ENCODE peak calls at places on chromosome 21, in seven cellular contexts. One of them, this sample, is unnamed.

GRCh38 chr21:31457675-31458074 is 113.6 kb upstream of the TIAM1 start:
- DNase-seq in AG04450: no peak
- DNase-seq in epithelial cell of esophagus: no peak
- DNase-seq in right lobe of liver: no peak
- DNase-seq in transverse colon: no peak
- DNase-seq in heart left ventricle: no peak
- DNase-seq in keratinocyte: no peak
- DNase-seq in this sample: no peak

GRCh38 chr21:26652891-26653290 is 79.8 kb upstream of the CYYR1 start:
- DNase-seq in AG04450: no peak
- DNase-seq in epithelial cell of esophagus: no peak
- DNase-seq in right lobe of liver: no peak
- DNase-seq in transverse colon: no peak
- DNase-seq in heart left ventricle: no peak
- DNase-seq in keratinocyte: no peak
- DNase-seq in this sample: no peak

GRCh38 chr21:33661146-33661545 is 18.8 kb downstream of the ITSN1 start:
- DNase-seq in AG04450: no peak
- DNase-seq in epithelial cell of esophagus: peak
- DNase-seq in right lobe of liver: no peak
- DNase-seq in transverse colon: no peak
- DNase-seq in heart left ventricle: no peak
- DNase-seq in keratinocyte: peak
- DNase-seq in this sample: no peak

GRCh38 chr21:29418813-29419212 is 120.1 kb downstream of the BACH1 start:
- DNase-seq in AG04450: no peak
- DNase-seq in epithelial cell of esophagus: no peak
- DNase-seq in right lobe of liver: no peak
- DNase-seq in transverse colon: no peak
- DNase-seq in heart left ventricle: no peak
- DNase-seq in keratinocyte: no peak
- DNase-seq in this sample: no peak

GRCh38 chr21:15005391-15005790 is 59.4 kb downstream of the NRIP1 start:
- DNase-seq in AG04450: no peak
- DNase-seq in epithelial cell of esophagus: no peak
- DNase-seq in right lobe of liver: no peak
- DNase-seq in transverse colon: no peak
- DNase-seq in heart left ventricle: no peak
- DNase-seq in keratinocyte: no peak
- DNase-seq in this sample: no peak

GRCh38 chr21:26811031-26811430 is 34.2 kb downstream of the ADAMTS1 start:
- DNase-seq in AG04450: no peak
- DNase-seq in epithelial cell of esophagus: no peak
- DNase-seq in right lobe of liver: no peak
- DNase-seq in transverse colon: no peak
- DNase-seq in heart left ventricle: no peak
- DNase-seq in keratinocyte: no peak
- DNase-seq in this sample: no peak

GRCh38 chr21:36773111-36773510 is 74.2 kb downstream of the SIM2 start:
- DNase-seq in AG04450: peak
- DNase-seq in epithelial cell of esophagus: peak
- DNase-seq in right lobe of liver: peak
- DNase-seq in transverse colon: peak
- DNase-seq in heart left ventricle: peak
- DNase-seq in keratinocyte: no peak
- DNase-seq in this sample: peak

GRCh38 chr21:17576080-17576835 is 36.4 kb downstream of the BTG3 start:
- DNase-seq in AG04450: no peak
- DNase-seq in epithelial cell of esophagus: no peak
- DNase-seq in right lobe of liver: no peak
- DNase-seq in transverse colon: no peak
- DNase-seq in heart left ventricle: no peak
- DNase-seq in keratinocyte: no peak
- DNase-seq in this sample: no peak

GRCh38 chr21:27269646-27270045 is 302.8 kb upstream of the ADAMTS5 start:
- DNase-seq in AG04450: peak
- DNase-seq in epithelial cell of esophagus: peak
- DNase-seq in right lobe of liver: no peak
- DNase-seq in transverse colon: no peak
- DNase-seq in heart left ventricle: no peak
- DNase-seq in keratinocyte: peak
- DNase-seq in this sample: peak

GRCh38 chr21:15058718-15059316 is 6.0 kb downstream of the NRIP1 start:
- DNase-seq in AG04450: no peak
- DNase-seq in epithelial cell of esophagus: peak
- DNase-seq in right lobe of liver: no peak
- DNase-seq in transverse colon: no peak
- DNase-seq in heart left ventricle: no peak
- DNase-seq in keratinocyte: no peak
- DNase-seq in this sample: no peak

GRCh38 chr21:36175771-36176565 is 19.3 kb downstream of the DOP1B start:
- DNase-seq in AG04450: no peak
- DNase-seq in epithelial cell of esophagus: no peak
- DNase-seq in right lobe of liver: no peak
- DNase-seq in transverse colon: no peak
- DNase-seq in heart left ventricle: no peak
- DNase-seq in keratinocyte: no peak
- DNase-seq in this sample: no peak

GRCh38 chr21:21624674-21625073 is 626.5 kb downstream of the NCAM2 start:
- DNase-seq in AG04450: peak
- DNase-seq in epithelial cell of esophagus: no peak
- DNase-seq in right lobe of liver: no peak
- DNase-seq in transverse colon: no peak
- DNase-seq in heart left ventricle: no peak
- DNase-seq in keratinocyte: no peak
- DNase-seq in this sample: no peak

GRCh38 chr21:46621457-46622182 is 13.9 kb upstream of the PRMT2 start:
- DNase-seq in AG04450: no peak
- DNase-seq in epithelial cell of esophagus: no peak
- DNase-seq in right lobe of liver: no peak
- DNase-seq in transverse colon: no peak
- DNase-seq in heart left ventricle: no peak
- DNase-seq in keratinocyte: no peak
- DNase-seq in this sample: no peak

GRCh38 chr21:30838536-30838935 is 9.0 kb upstream of the KRTAP7-1 start:
- DNase-seq in AG04450: no peak
- DNase-seq in epithelial cell of esophagus: no peak
- DNase-seq in right lobe of liver: no peak
- DNase-seq in transverse colon: no peak
- DNase-seq in heart left ventricle: no peak
- DNase-seq in keratinocyte: no peak
- DNase-seq in this sample: no peak

GRCh38 chr21:33964706-33965325 is 49.2 kb upstream of the ATP5PO start:
- DNase-seq in AG04450: no peak
- DNase-seq in epithelial cell of esophagus: no peak
- DNase-seq in right lobe of liver: no peak
- DNase-seq in transverse colon: no peak
- DNase-seq in heart left ventricle: no peak
- DNase-seq in keratinocyte: no peak
- DNase-seq in this sample: peak

GRCh38 chr21:30306821-30307330 is 13.2 kb downstream of the KRTAP26-1 start:
- DNase-seq in AG04450: no peak
- DNase-seq in epithelial cell of esophagus: no peak
- DNase-seq in right lobe of liver: no peak
- DNase-seq in transverse colon: no peak
- DNase-seq in heart left ventricle: no peak
- DNase-seq in keratinocyte: no peak
- DNase-seq in this sample: no peak

GRCh38 chr21:33789697-33790096 is 125.9 kb downstream of the ATP5PO start:
- DNase-seq in AG04450: no peak
- DNase-seq in epithelial cell of esophagus: no peak
- DNase-seq in right lobe of liver: no peak
- DNase-seq in transverse colon: no peak
- DNase-seq in heart left ventricle: no peak
- DNase-seq in keratinocyte: no peak
- DNase-seq in this sample: no peak

GRCh38 chr21:28018741-28019669 is 973.7 kb downstream of the LTN1 start:
- DNase-seq in AG04450: no peak
- DNase-seq in epithelial cell of esophagus: no peak
- DNase-seq in right lobe of liver: peak
- DNase-seq in transverse colon: no peak
- DNase-seq in heart left ventricle: no peak
- DNase-seq in keratinocyte: no peak
- DNase-seq in this sample: no peak

GRCh38 chr21:36759348-36760083 is 60.6 kb downstream of the SIM2 start:
- DNase-seq in AG04450: no peak
- DNase-seq in epithelial cell of esophagus: no peak
- DNase-seq in right lobe of liver: no peak
- DNase-seq in transverse colon: no peak
- DNase-seq in heart left ventricle: no peak
- DNase-seq in keratinocyte: no peak
- DNase-seq in this sample: no peak

GRCh38 chr21:34820051-34820450 is 151.3 kb downstream of the CLIC6 start:
- DNase-seq in AG04450: no peak
- DNase-seq in epithelial cell of esophagus: peak
- DNase-seq in right lobe of liver: no peak
- DNase-seq in transverse colon: no peak
- DNase-seq in heart left ventricle: no peak
- DNase-seq in keratinocyte: no peak
- DNase-seq in this sample: no peak

GRCh38 chr21:29829514-29830255 is 110.1 kb downstream of the GRIK1 start:
- DNase-seq in AG04450: no peak
- DNase-seq in epithelial cell of esophagus: peak
- DNase-seq in right lobe of liver: no peak
- DNase-seq in transverse colon: no peak
- DNase-seq in heart left ventricle: no peak
- DNase-seq in keratinocyte: no peak
- DNase-seq in this sample: no peak

GRCh38 chr21:15687208-15687607 is 42.6 kb upstream of the USP25 start:
- DNase-seq in AG04450: no peak
- DNase-seq in epithelial cell of esophagus: peak
- DNase-seq in right lobe of liver: no peak
- DNase-seq in transverse colon: no peak
- DNase-seq in heart left ventricle: no peak
- DNase-seq in keratinocyte: no peak
- DNase-seq in this sample: no peak

DNA sequence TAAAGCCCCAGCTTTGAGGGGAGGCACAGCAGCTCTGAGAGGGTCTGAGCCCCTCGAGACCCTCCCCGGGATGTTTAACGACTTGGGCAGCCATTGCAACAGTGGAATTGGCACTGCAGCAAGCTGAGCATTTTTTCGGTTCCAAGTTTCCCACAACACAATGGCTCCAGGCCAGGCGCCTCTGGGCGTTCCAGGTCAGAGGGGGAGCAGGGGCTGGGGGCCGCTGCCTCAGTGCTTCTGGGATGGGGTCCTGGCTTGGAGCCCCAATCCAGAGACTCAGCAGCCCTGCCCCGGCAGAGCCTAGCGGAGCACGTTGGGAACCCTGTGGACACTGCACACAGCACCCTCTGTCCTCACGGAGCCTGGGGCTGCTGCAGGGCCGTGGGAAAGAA is 50.0 kb downstream of the COL18A1 start:
- DNase-seq in AG04450: no peak
- DNase-seq in epithelial cell of esophagus: no peak
- DNase-seq in right lobe of liver: peak
- DNase-seq in transverse colon: no peak
- DNase-seq in heart left ventricle: peak
- DNase-seq in keratinocyte: no peak
- DNase-seq in this sample: no peak
- H3K4me3 ChIP-seq in AG04450: peak
- H3K4me3 ChIP-seq in epithelial cell of esophagus: no peak
- H3K4me3 ChIP-seq in right lobe of liver: peak
- H3K4me3 ChIP-seq in transverse colon: peak
- H3K4me3 ChIP-seq in heart left ventricle: peak
- H3K4me3 ChIP-seq in keratinocyte: no peak
- H3K4me3 ChIP-seq in this sample: peak

GRCh38 chr21:44485254-44485793 is 30.0 kb downstream of the LRRC3 start:
- DNase-seq in AG04450: no peak
- DNase-seq in epithelial cell of esophagus: no peak
- DNase-seq in right lobe of liver: peak
- DNase-seq in transverse colon: no peak
- DNase-seq in heart left ventricle: no peak
- DNase-seq in keratinocyte: no peak
- DNase-seq in this sample: peak
- TF ChIP-seq CTCF in AG04450: no peak
- TF ChIP-seq CTCF in epithelial cell of esophagus: no peak
- TF ChIP-seq CTCF in right lobe of liver: peak
- TF ChIP-seq CTCF in transverse colon: peak
- TF ChIP-seq CTCF in heart left ventricle: no peak
- TF ChIP-seq CTCF in keratinocyte: no peak
- TF ChIP-seq CTCF in this sample: peak

GRCh38 chr21:41678016-41678935 is 88.6 kb downstream of the RIPK4 start:
- DNase-seq in AG04450: no peak
- DNase-seq in epithelial cell of esophagus: peak
- DNase-seq in right lobe of liver: peak
- DNase-seq in transverse colon: peak
- DNase-seq in heart left ventricle: no peak
- DNase-seq in keratinocyte: peak
- DNase-seq in this sample: no peak

GRCh38 chr21:41676198-41676597 is 90.7 kb downstream of the RIPK4 start:
- DNase-seq in AG04450: no peak
- DNase-seq in epithelial cell of esophagus: no peak
- DNase-seq in right lobe of liver: no peak
- DNase-seq in transverse colon: no peak
- DNase-seq in heart left ventricle: no peak
- DNase-seq in keratinocyte: no peak
- DNase-seq in this sample: no peak

GRCh38 chr21:41675574-41675973 is 91.3 kb downstream of the RIPK4 start:
- DNase-seq in AG04450: no peak
- DNase-seq in epithelial cell of esophagus: no peak
- DNase-seq in right lobe of liver: no peak
- DNase-seq in transverse colon: no peak
- DNase-seq in heart left ventricle: no peak
- DNase-seq in keratinocyte: no peak
- DNase-seq in this sample: no peak

GRCh38 chr21:41678944-41679343 is 87.9 kb downstream of the RIPK4 start:
- DNase-seq in AG04450: peak
- DNase-seq in epithelial cell of esophagus: peak
- DNase-seq in right lobe of liver: peak
- DNase-seq in transverse colon: peak
- DNase-seq in heart left ventricle: peak
- DNase-seq in keratinocyte: peak
- DNase-seq in this sample: peak

DNA sequence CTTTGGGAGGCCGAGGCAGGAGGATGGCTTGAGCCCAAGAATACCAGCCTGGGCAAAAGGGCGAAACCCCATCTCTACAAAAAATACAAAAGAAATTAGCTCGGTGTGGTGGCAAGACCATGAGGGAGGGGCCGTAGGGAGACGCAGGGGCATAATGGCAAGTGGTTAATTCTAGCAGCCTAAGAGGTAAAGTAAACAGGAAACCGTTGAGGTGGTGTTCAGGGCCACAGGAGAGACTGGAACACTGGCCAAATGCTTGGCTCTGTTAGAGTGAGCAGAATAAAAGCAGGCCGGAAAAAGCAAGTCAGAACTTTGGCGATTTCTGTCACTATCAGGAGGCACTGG is 89.2 kb downstream of the RIPK4 start:
- DNase-seq in AG04450: no peak
- DNase-seq in epithelial cell of esophagus: no peak
- DNase-seq in right lobe of liver: no peak
- DNase-seq in transverse colon: no peak
- DNase-seq in heart left ventricle: no peak
- DNase-seq in keratinocyte: no peak
- DNase-seq in this sample: no peak
- H3K4me3 ChIP-seq in AG04450: no peak
- H3K4me3 ChIP-seq in epithelial cell of esophagus: no peak
- H3K4me3 ChIP-seq in right lobe of liver: no peak
- H3K4me3 ChIP-seq in transverse colon: no peak
- H3K4me3 ChIP-seq in heart left ventricle: no peak
- H3K4me3 ChIP-seq in keratinocyte: no peak
- H3K4me3 ChIP-seq in this sample: no peak

GRCh38 chr21:39313457-39314154 is at the start of gene BRWD1:
- DNase-seq in AG04450: peak
- DNase-seq in epithelial cell of esophagus: peak
- DNase-seq in right lobe of liver: peak
- DNase-seq in transverse colon: peak
- DNase-seq in heart left ventricle: peak
- DNase-seq in keratinocyte: no peak
- DNase-seq in this sample: no peak
- TF ChIP-seq CTCF in AG04450: no peak
- TF ChIP-seq CTCF in epithelial cell of esophagus: no peak
- TF ChIP-seq CTCF in right lobe of liver: peak
- TF ChIP-seq CTCF in transverse colon: no peak
- TF ChIP-seq CTCF in heart left ventricle: peak
- TF ChIP-seq CTCF in keratinocyte: no peak
- TF ChIP-seq CTCF in this sample: peak

This sample was measured in AG09309.